ENCODE peak calls at places on chromosomes 12 and 14, in five cellular contexts. B is neural progenitor cell, Q is PC-9, J is GM23248, E is PC-3. H is an unnamed sample. For H3F3A, the result is how much of the 10 kb centered on the place peaks cover.

GRCh38 chr12:124655317-124656213 is 88.2 kb upstream of the NCOR2 start:
- DNase-seq in Q (no peak), B (peak), J (peak), E (no peak), H (peak)

GRCh38 chr14:28754209-28754985 is 12.2 kb upstream of the FOXG1 start:
- DNase-seq in Q (peak), B (peak), E (peak), J (peak), H (peak)

GRCh38 chr14:55097894-55098560 is 31.0 kb upstream of the LGALS3 start:
- DNase-seq in J (peak), B (no peak), E (peak), Q (no peak), H (no peak)

GRCh38 chr12:62866451-62867082 is 68.4 kb downstream of the PPM1H start:
- DNase-seq in E (peak), Q (peak), B (no peak), J (peak), H (peak)

GRCh38 chr12:11672361-11672760 is 22.9 kb downstream of the ETV6 start:
- DNase-seq in E (no peak), J (no peak), Q (no peak), B (no peak), H (no peak)

GRCh38 chr14:64891839-64892375 is 12.2 kb upstream of the SPTB start:
- DNase-seq in J (peak), B (peak), Q (peak), E (peak), H (peak)

GRCh38 chr12:116436561-116437249 is 122.5 kb upstream of the MAP1LC3B2 start:
- DNase-seq in J (no peak), Q (no peak), B (no peak), E (no peak), H (no peak)

GRCh38 chr12:80513211-80513610 is 69.2 kb downstream of the PTPRQ start:
- DNase-seq in Q (no peak), J (no peak), B (no peak), E (no peak), H (peak)

GRCh38 chr14:24095196-24096068 is 1.3 kb downstream of the PCK2 start:
- DNase-seq in Q (peak), J (peak), B (peak), E (no peak), H (peak)

GRCh38 chr12:124797321-124797720 is 66.3 kb downstream of the SCARB1 start:
- DNase-seq in J (no peak), B (peak), E (no peak), Q (no peak), H (peak)

GRCh38 chr12:59036973-59037807 is 116.9 kb upstream of the LRIG3 start:
- DNase-seq in Q (no peak), B (no peak), J (no peak), E (no peak), H (no peak)

GRCh38 chr12:75720807-75721206 is 209.4 kb upstream of the KRR1 start:
- DNase-seq in B (peak), Q (peak), J (no peak), E (peak), H (peak)

GRCh38 chr12:130460611-130461478 is 123.2 kb downstream of the PIWIL1 start:
- DNase-seq in E (no peak), B (no peak), Q (no peak), J (no peak), H (no peak)

GRCh38 chr14:78178971-78179370 is 8.8 kb downstream of the NRXN3 start:
- DNase-seq in Q (no peak), J (no peak), E (no peak), B (no peak), H (no peak)

GRCh38 chr12:83664650-83665049 is 977.9 kb downstream of the TMTC2 start:
- DNase-seq in Q (no peak), J (no peak), B (peak), E (no peak), H (no peak)

GRCh38 chr12:124588689-124589318 is 21.4 kb upstream of the NCOR2 start:
- DNase-seq in B (no peak), E (peak), Q (no peak), J (peak), H (no peak)

GRCh38 chr14:61444215-61444768 is 122.9 kb downstream of the PRKCH start:
- DNase-seq in E (no peak), B (no peak), Q (no peak), J (no peak), H (no peak)

GRCh38 chr12:109760031-109760929 is 46.7 kb downstream of the FAM222A start:
- DNase-seq in E (no peak), B (no peak), Q (no peak), J (no peak), H (no peak)

GRCh38 chr14:65249471-65250161 is 147.3 kb upstream of the MAX start:
- DNase-seq in J (no peak), B (no peak), Q (no peak), E (no peak), H (no peak)

GRCh38 chr12:84874125-84874824 is 38.3 kb downstream of the SLC6A15 start:
- DNase-seq in B (peak), E (peak), J (peak), Q (no peak), H (peak)

GRCh38 chr12:68622250-68622649 is 11.6 kb downstream of the RAP1B start:
- DNase-seq in B (no peak), E (no peak), Q (no peak), J (peak), H (no peak)

GRCh38 chr12:78088391-78088832 is 257.7 kb downstream of the NAV3 start:
- DNase-seq in B (no peak), Q (no peak), E (no peak), J (peak), H (no peak)

GRCh38 chr14:99786423-99787051 is 6.7 kb upstream of the EML1 start:
- DNase-seq in B (no peak), Q (no peak), E (no peak), J (no peak), H (no peak)

GRCh38 chr12:48818831-48819590 is 715 bp downstream of the CACNB3 start:
- DNase-seq in J (peak), Q (no peak), B (peak), E (no peak), H (peak)

GRCh38 chr14:51701956-51702355 is 50.2 kb downstream of the FRMD6 start:
- DNase-seq in J (no peak), B (no peak), Q (no peak), E (no peak), H (peak)

GRCh38 chr12:97939141-97939540 is 476.5 kb downstream of the RMST start:
- DNase-seq in B (no peak), Q (no peak), J (no peak), E (no peak), H (no peak)

GRCh38 chr12:57766464-57767311 is at the start of gene CYP27B1:
- DNase-seq in J (peak), B (peak), E (peak), Q (no peak), H (peak)

GRCh38 chr14:94888108-94888507 is 118.2 kb upstream of the GSC start:
- DNase-seq in J (no peak), B (no peak), E (no peak), Q (no peak), H (no peak)

GRCh38 chr12:113961921-113962710 is 4.0 kb downstream of the RBM19 start:
- DNase-seq in Q (no peak), E (peak), B (no peak), J (peak), H (no peak)

GRCh38 chr14:95303552-95303951 is 16.2 kb downstream of the CLMN start:
- DNase-seq in B (no peak), E (no peak), Q (no peak), J (no peak), H (no peak)

GRCh38 chr12:109169676-109170075 is 53.3 kb downstream of the ACACB start:
- DNase-seq in Q (no peak), B (no peak), J (no peak), E (no peak), H (no peak)

GRCh38 chr12:50234347-50234746 is 49.0 kb downstream of the LIMA1 start:
- DNase-seq in E (peak), J (peak), Q (no peak), B (no peak), H (peak)

GRCh38 chr12:53872367-53872766 is 66.3 kb upstream of the HOXC13 start:
- DNase-seq in E (no peak), B (no peak), J (no peak), Q (no peak), H (no peak)

GRCh38 chr12:19572920-19573558 is 133.7 kb downstream of the AEBP2 start:
- DNase-seq in Q (peak), B (peak), E (peak), J (peak), H (peak)

GRCh38 chr14:49769581-49770211 is 1.7 kb downstream of the KLHDC2 start:
- DNase-seq in J (no peak), Q (no peak), E (no peak), B (no peak), H (no peak)

GRCh38 chr12:123231931-123232330 is 1.0 kb downstream of the MPHOSPH9 start:
- DNase-seq in Q (no peak), E (no peak), B (peak), J (no peak), H (peak)

GRCh38 chr12:91413591-91413990 is 231.0 kb upstream of the DCN start:
- DNase-seq in E (peak), Q (peak), J (peak), B (no peak), H (no peak)

GRCh38 chr12:14871247-14871646 is 14.4 kb downstream of the MGP start:
- DNase-seq in E (no peak), Q (no peak), J (no peak), B (no peak), H (no peak)

GRCh38 chr12:76137611-76138010 is 53.1 kb upstream of the NAP1L1 start:
- DNase-seq in B (no peak), J (peak), Q (no peak), E (no peak), H (peak)

GRCh38 chr12:112635036-112635435 is 156.5 kb upstream of the RPH3A start:
- DNase-seq in E (no peak), J (no peak), B (no peak), Q (no peak), H (no peak)

GRCh38 chr12:112638420-112638819 is 153.1 kb upstream of the RPH3A start:
- DNase-seq in B (no peak), Q (no peak), E (no peak), J (no peak), H (no peak)
- H3F3A ChIP-seq in B (under half), Q (under half), E (under half), J (under half), H (under half)

GRCh38 chr12:60191271-60191670 is 595.4 kb downstream of the SLC16A7 start:
- DNase-seq in J (no peak), E (no peak), Q (no peak), B (no peak), H (no peak)

GRCh38 chr12:60195483-60195882 is 599.7 kb downstream of the SLC16A7 start:
- DNase-seq in Q (no peak), J (no peak), E (no peak), B (no peak), H (no peak)

GRCh38 chr12:60194682-60195081 is 598.9 kb downstream of the SLC16A7 start:
- DNase-seq in B (no peak), Q (no peak), J (peak), E (peak), H (no peak)

GRCh38 chr12:60196366-60196765 is 600.5 kb downstream of the SLC16A7 start:
- DNase-seq in E (no peak), J (no peak), B (no peak), Q (no peak), H (no peak)

DNA sequence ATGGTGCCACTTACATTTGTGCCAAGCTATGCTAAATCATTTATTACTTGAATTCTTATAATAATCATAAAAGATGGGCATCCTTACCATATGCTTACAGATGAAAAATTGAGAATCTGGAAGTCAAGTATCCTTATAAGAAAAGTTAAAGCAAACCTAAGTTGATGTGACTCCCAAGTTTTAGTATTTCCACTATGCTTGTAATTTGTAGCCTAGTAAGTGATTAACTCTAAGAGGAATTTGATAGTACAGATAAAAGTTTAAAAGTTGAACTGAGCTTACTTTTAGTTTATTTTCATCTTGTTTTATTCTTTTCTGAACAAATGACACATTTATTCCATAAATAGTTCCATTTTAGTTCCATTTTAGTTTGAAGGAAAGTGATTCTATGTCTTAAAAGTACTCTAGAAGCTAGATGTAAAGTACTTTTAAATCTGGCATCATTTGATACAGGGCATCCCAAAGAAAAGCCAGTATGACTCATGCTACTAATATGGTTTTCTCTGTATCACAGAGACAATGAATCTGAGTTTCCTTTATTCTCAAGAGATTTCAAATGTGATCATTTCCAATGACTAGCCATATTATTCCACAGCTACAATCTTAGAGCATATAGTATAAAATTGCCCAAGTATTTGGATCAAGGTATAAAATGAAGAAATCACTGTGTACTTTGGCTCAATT is 596.0 kb downstream of the SLC16A7 start:
- DNase-seq in B (no peak), J (peak), Q (no peak), E (peak), H (no peak)
- H2AFZ ChIP-seq in B (no peak), J (peak), Q (no peak), E (no peak), H (no peak)

DNA sequence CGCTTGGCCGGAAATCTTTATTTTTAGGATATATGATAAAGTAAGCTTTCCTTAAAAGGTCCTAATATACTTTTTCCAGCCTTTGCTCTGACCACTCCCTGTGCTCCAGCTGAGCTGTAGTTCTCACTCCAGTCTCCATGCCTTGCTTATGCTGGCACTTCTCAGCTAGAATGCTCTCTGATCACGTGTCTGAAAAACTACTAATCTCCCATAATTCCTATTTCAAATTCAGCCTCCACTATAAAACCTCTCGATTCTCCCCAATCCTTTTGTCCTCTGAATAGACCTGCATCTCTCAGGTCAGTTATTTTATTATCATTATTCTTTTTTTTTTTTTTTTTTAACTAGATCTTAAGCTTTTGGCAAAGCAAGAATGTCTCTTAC is 3.7 kb downstream of the BIN2 start:
- DNase-seq in J (peak), B (no peak), E (no peak), Q (no peak), H (no peak)
- H3F3A ChIP-seq in J (under half), B (under half), E (under half), Q (under half), H (under half)

DNA sequence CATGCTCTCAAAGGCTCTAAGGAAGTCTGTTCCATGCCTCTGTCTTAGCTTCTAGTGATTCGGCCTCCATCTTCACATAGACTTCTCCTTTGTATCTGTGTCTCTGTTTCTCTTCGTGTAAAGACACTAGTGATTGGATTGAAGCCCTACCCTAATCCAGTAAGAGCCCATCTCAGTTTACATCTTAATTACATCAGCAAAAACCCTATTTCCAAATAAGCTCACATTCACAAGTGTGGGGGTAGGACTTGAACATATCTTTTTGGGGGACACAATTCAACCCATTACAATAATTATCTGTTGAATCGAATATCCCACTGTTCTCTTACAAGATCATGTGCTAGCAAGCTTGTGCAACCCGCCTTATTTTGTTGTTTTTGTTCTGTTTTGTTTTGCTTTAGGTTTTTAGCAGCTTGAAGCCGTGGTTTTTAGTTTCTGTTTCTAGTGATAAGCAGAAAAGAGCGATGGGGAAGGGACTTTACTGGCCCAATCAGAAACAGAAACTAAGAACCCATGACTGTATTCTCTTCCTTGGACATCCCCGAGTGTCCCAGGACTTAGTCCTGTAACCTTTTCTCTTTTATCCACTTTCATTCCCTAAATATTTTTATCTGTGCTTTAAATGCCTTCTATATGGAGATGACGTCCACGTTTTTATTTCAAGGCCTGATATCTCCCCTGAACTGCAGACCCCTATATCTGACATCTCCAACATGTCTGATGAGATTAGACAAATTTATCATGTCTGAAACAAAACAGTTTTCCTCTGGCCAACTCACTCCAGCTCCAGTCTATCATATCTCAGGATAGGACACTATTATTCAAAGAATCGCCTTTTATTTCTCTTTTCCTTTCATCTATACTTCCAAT is 353.0 kb downstream of the CCDC91 start:
- DNase-seq in E (no peak), J (no peak), Q (no peak), B (no peak), H (no peak)
- H2AFZ ChIP-seq in E (no peak), J (no peak), Q (no peak), B (no peak), H (no peak)

GRCh38 chr12:46367351-46368029 is 5.1 kb downstream of the SLC38A2 start:
- DNase-seq in Q (no peak), J (no peak), B (no peak), E (peak), H (no peak)
- H3F3A ChIP-seq in Q (half or more), J (half or more), B (half or more), E (half or more), H (half or more)

DNA sequence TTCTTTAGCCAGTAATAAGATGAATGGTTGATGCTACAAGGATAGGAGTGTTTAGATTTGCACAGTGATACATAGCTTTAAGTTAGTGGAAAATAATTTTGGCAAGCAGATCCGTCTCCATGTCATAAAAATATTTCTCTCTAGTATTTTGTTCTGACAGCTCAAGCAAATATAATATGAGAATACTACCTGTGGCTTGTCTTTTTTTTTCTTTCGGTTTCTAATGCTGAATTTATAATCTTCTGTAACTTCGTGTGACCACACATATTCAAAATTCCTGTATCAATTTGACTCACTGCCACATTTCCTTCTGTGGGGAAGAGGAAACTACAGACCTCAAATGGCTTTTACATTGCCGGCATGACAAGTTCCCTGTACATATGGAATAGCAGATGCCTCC is 103.7 kb upstream of the CCDC91 start:
- DNase-seq in B (no peak), J (no peak), Q (no peak), E (no peak), H (no peak)
- H2AFZ ChIP-seq in B (no peak), J (no peak), Q (no peak), E (no peak), H (no peak)

GRCh38 chr12:25102402-25102801 is 92.6 kb downstream of the DNAI7 start:
- DNase-seq in B (peak), Q (no peak), J (no peak), E (no peak), H (peak)
- H3F3A ChIP-seq in B (under half), Q (under half), J (under half), E (under half), H (under half)

GRCh38 chr12:117835113-117835512 is 133.7 kb downstream of the KSR2 start:
- DNase-seq in Q (no peak), B (no peak), E (no peak), J (no peak), H (no peak)
- H2AFZ ChIP-seq in Q (no peak), B (no peak), E (no peak), J (no peak), H (no peak)

H was measured in GM23338.